ENCODE peak calls at places on chromosomes 4 and X, in four cellular contexts. One of them, this sample, is unnamed.

GRCh38 chr4:181202249-181202648 is 1041.0 kb upstream of the TENM3 start:
- DNase-seq in cardiac fibroblast: no peak
- DNase-seq in pancreas: no peak
- DNase-seq in AG10803: no peak
- DNase-seq in this sample: no peak

GRCh38 chrX:123731258-123731986 is 1.4 kb downstream of the THOC2 start:
- DNase-seq in AG10803: no peak
- DNase-seq in cardiac fibroblast: peak; percentile 34
- DNase-seq in pancreas: no peak
- DNase-seq in this sample: peak; percentile 35

GRCh38 chrX:29468911-29469494 is 746.4 kb upstream of the MAGEB2 start:
- DNase-seq in AG10803: no peak
- DNase-seq in pancreas: no peak
- DNase-seq in cardiac fibroblast: peak; percentile 28
- DNase-seq in this sample: no peak

GRCh38 chr4:11037637-11038036 is 353.1 kb upstream of the CLNK start:
- DNase-seq in pancreas: no peak
- DNase-seq in AG10803: no peak
- DNase-seq in cardiac fibroblast: no peak
- DNase-seq in this sample: no peak

GRCh38 chr4:54281060-54281781 is 52.1 kb downstream of the PDGFRA start:
- DNase-seq in cardiac fibroblast: peak; percentile 93
- DNase-seq in AG10803: peak; percentile 99
- DNase-seq in pancreas: peak; percentile 89
- DNase-seq in this sample: peak; percentile 95

GRCh38 chrX:78747471-78747870 is at the start of gene LPAR4:
- DNase-seq in AG10803: no peak
- DNase-seq in pancreas: no peak
- DNase-seq in cardiac fibroblast: peak; percentile 12
- DNase-seq in this sample: peak; percentile 34

GRCh38 chr4:7761720-7762119 is 177.9 kb downstream of the AFAP1 start:
- DNase-seq in AG10803: peak; percentile 62
- DNase-seq in cardiac fibroblast: peak; percentile 65
- DNase-seq in pancreas: peak; percentile 47
- DNase-seq in this sample: peak; percentile 63

GRCh38 chr4:41214158-41215146 is at the start of gene APBB2:
- DNase-seq in pancreas: peak; percentile 97
- DNase-seq in cardiac fibroblast: peak; percentile 97
- DNase-seq in AG10803: peak; percentile 96
- DNase-seq in this sample: peak; percentile 95

GRCh38 chr4:27467351-27467750 is 606.7 kb downstream of the STIM2 start:
- DNase-seq in pancreas: no peak
- DNase-seq in cardiac fibroblast: no peak
- DNase-seq in AG10803: no peak
- DNase-seq in this sample: no peak

GRCh38 chrX:24020280-24020876 is 6.6 kb downstream of the KLHL15 start:
- DNase-seq in pancreas: no peak
- DNase-seq in AG10803: no peak
- DNase-seq in cardiac fibroblast: no peak
- DNase-seq in this sample: peak; percentile 31

GRCh38 chr4:132284910-132285426 is 864.1 kb upstream of the PCDH10 start:
- DNase-seq in pancreas: no peak
- DNase-seq in cardiac fibroblast: no peak
- DNase-seq in AG10803: no peak
- DNase-seq in this sample: no peak

GRCh38 chrX:56000169-56000568 is 232.0 kb upstream of the KLF8 start:
- DNase-seq in pancreas: no peak
- DNase-seq in cardiac fibroblast: peak; percentile 31
- DNase-seq in AG10803: peak; percentile 36
- DNase-seq in this sample: peak; percentile 43

GRCh38 chrX:500481-501010 is 113.8 kb upstream of the PPP2R3B start:
- DNase-seq in AG10803: no peak
- DNase-seq in pancreas: no peak
- DNase-seq in cardiac fibroblast: no peak
- DNase-seq in this sample: no peak

GRCh38 chrX:48153769-48154168 is 23.3 kb downstream of the SPACA5B start:
- DNase-seq in AG10803: no peak
- DNase-seq in cardiac fibroblast: no peak
- DNase-seq in pancreas: no peak
- DNase-seq in this sample: no peak

GRCh38 chr4:47762376-47763266 is 75.2 kb downstream of the CORIN start:
- DNase-seq in pancreas: no peak
- DNase-seq in cardiac fibroblast: no peak
- DNase-seq in AG10803: no peak
- DNase-seq in this sample: no peak
- TF ChIP-seq CTCF in pancreas: no peak
- TF ChIP-seq CTCF in cardiac fibroblast: no peak
- TF ChIP-seq CTCF in AG10803: no peak
- TF ChIP-seq CTCF in this sample: no peak

GRCh38 chr4:153788419-153789276 is at the start of gene SFRP2:
- DNase-seq in pancreas: no peak
- DNase-seq in cardiac fibroblast: no peak
- DNase-seq in AG10803: no peak
- DNase-seq in this sample: peak; percentile 61
- H3K4me3 ChIP-seq in pancreas: peak within 1 kb of the TSS; percentile 1
- H3K4me3 ChIP-seq in cardiac fibroblast: no peak within 1 kb of the TSS
- H3K4me3 ChIP-seq in AG10803: peak within 1 kb of the TSS; percentile 35
- H3K4me3 ChIP-seq in this sample: peak within 1 kb of the TSS; percentile 60

DNA sequence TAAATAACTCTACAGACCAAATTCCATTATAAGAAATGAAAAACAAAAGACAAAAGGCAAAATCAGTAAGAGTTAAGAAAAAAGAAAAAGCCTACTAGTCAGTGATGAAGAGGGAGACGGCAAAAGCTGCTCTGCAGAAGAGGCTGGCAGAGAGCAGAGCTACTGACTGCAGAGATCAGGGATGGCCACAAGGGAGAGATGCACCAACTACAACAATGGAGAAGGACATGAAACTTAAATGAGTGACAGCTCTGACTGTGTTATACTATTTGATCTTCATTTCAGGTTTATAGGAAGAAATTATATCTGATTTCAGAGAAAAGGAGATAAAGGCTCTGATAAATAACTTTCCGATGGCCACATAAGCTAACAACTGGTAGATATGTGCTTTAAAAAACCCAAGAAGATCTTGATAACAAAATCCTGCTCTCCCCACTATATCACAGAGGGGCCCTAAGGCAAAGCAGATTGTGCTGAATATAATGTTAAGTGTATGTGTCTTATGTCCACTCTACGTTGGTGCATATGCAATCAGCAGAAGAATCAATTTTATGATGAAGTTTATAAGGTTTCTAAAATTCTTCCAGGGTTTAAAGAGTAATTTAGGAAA is 58.4 kb upstream of the COX18 start:
- DNase-seq in pancreas: no peak
- DNase-seq in AG10803: peak; percentile 11
- DNase-seq in cardiac fibroblast: peak; percentile 43
- DNase-seq in this sample: peak; percentile 40
- TF ChIP-seq CTCF in pancreas: no peak
- TF ChIP-seq CTCF in AG10803: peak; percentile 37
- TF ChIP-seq CTCF in cardiac fibroblast: peak; percentile 42
- TF ChIP-seq CTCF in this sample: peak; percentile 35

DNA sequence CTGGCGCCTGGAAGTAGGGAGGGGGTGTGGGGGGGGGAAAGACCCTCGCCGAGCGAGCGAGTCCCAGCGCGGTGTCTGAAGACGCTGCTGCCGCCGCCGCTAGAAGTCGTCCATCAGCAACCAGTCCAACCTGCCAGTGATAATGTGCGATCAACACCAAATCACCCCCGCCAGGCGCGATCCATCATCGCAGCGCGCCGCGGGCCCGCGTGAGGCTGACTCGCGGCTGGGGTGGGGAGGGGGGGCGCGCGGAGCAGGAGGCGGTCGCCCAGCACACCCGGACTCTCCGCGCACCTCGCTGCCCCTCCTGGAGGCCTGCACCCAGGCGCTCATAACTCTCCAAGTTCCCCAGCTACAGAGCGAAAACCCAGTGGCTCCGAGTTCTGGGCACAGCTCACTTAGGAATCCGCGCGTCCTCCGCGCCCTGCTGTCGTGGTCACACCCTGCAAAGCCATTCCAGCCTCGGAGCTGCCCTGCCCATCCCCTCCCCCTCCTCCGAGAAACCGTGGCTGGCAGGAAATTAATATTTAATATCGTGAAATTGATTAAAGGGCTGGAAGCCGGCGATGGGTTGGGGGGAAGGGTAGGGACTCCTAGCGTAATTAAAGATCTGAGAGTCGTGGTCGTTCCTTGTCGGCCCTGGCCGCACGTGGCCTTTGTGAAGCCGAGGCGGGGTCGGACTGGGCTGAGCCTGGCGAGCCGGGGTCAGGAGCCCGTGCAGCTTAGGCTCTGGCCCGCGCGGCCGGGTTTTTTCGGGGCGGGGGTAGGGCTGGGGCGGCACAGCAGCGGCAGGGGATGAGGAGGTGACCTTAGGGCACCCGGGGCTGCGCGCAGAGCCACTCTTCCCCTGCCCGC is 58.1 kb upstream of the BCOR start:
- DNase-seq in cardiac fibroblast: no peak
- DNase-seq in AG10803: no peak
- DNase-seq in pancreas: no peak
- DNase-seq in this sample: no peak
- H3K4me3 ChIP-seq in cardiac fibroblast: no peak overlapping the region
- H3K4me3 ChIP-seq in AG10803: peak overlapping the region; percentile 24
- H3K4me3 ChIP-seq in pancreas: no peak overlapping the region
- H3K4me3 ChIP-seq in this sample: no peak overlapping the region

GRCh38 chrX:70033348-70033747 is 16.4 kb downstream of the AWAT2 start:
- DNase-seq in pancreas: no peak
- DNase-seq in cardiac fibroblast: peak; percentile 58
- DNase-seq in AG10803: peak; percentile 16
- DNase-seq in this sample: peak; percentile 34
- TF ChIP-seq CTCF in pancreas: peak; percentile 38
- TF ChIP-seq CTCF in cardiac fibroblast: peak; percentile 66
- TF ChIP-seq CTCF in AG10803: peak; percentile 64
- TF ChIP-seq CTCF in this sample: peak; percentile 56

DNA sequence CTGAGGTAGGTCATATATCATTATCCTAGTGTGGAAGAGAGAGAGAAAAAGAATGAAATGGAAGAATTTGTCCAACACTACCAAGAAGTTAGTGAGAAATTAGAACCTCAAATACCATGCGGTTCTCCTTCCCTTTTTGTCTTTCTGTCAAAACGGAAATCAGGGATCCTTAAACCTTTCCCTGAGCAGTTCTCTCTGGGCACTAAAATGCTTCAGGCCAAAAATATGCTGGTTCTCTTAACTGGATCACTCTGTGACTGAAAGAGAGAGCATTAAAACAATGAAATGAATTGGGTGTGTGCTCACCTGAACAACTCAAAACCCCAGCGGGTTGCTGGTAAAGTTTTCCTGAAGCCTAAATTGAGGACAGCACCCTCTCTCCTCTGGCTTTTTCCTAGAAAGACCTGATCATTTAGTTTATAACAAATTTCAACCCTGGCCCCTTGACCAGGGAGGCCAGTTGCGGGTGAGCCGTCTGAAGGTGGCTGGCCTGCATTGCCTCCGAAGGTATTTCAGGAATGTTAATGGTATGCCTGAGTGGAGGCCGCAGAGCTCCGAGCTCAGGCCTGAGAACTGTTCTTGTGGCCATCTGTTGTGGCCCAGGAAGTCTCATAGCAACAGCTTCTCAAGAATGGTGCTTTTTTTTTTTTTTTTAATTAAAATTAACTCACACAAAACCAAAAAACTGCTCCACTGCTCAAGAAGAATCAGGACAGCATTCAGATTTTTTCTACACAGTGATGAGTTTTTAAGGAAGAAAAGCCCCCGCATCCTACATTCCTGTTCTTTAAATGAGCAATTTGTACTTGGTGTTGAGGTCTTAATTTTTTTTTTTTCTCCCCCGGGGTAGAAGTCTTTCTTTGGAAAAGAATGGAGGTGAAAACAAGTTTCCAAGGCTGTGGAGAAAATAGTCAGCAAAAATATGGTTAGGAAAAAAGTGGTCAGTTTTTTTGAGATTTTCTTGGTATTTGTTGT is 155.1 kb downstream of the SHROOM3 start:
- DNase-seq in cardiac fibroblast: peak; percentile 95
- DNase-seq in AG10803: peak; percentile 99
- DNase-seq in pancreas: peak; percentile 53
- DNase-seq in this sample: peak; percentile 60
- H3K4me3 ChIP-seq in cardiac fibroblast: no peak overlapping the region
- H3K4me3 ChIP-seq in AG10803: no peak overlapping the region
- H3K4me3 ChIP-seq in pancreas: no peak overlapping the region
- H3K4me3 ChIP-seq in this sample: no peak overlapping the region

DNA sequence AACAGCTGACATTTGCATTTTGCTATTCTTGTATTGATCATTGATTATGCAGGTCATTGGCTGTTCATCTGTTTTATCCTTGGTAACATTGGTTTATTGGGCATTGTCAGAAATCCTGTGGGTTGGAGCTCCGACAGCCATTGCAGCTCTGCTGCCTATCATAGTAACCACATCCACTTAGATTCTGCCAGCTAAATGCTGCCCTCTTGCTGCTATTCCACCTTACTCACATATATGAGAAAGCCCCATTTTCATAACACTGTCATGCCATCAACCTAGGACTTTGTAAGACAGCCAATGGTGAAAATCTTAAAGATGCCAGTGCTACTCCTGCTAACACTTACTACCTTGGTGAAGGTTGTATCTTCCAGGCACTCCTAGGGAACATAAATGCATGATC is 187.3 kb upstream of the CXCL13 start:
- DNase-seq in AG10803: peak; percentile 6
- DNase-seq in pancreas: no peak
- DNase-seq in cardiac fibroblast: no peak
- DNase-seq in this sample: peak; percentile 8
- TF ChIP-seq CTCF in AG10803: peak; percentile 18
- TF ChIP-seq CTCF in pancreas: no peak
- TF ChIP-seq CTCF in cardiac fibroblast: no peak
- TF ChIP-seq CTCF in this sample: peak; percentile 27

GRCh38 chr4:110621328-110621812 is 1.5 kb downstream of the PITX2 start:
- DNase-seq in AG10803: no peak
- DNase-seq in cardiac fibroblast: no peak
- DNase-seq in pancreas: no peak
- DNase-seq in this sample: no peak
- H3K4me3 ChIP-seq in AG10803: no peak overlapping the region
- H3K4me3 ChIP-seq in cardiac fibroblast: no peak overlapping the region
- H3K4me3 ChIP-seq in pancreas: no peak overlapping the region
- H3K4me3 ChIP-seq in this sample: peak overlapping the region; percentile 68

This sample was measured in fibroblast of mammary gland.